ENCODE peak calls at places on chromosome 13, in four cellular contexts. Q is T-helper 1 cell; W is COR-L47; X is stimulated activated CD4-positive, alpha-beta T cell treated with anti-CD3 and anti-CD28 coated beads, Interleukin-2, amount 100 ng/mL, for 48 hours. U is an unnamed sample.

GRCh38 chr13:113298001-113298945 is 1.2 kb downstream of the LAMP1 start:
- DNase-seq in Q (no peak), W (no peak), X (no peak), U (no peak)

GRCh38 chr13:43663474-43664090 is 123.2 kb downstream of the ENOX1 start:
- DNase-seq in Q (no peak), W (no peak), X (no peak), U (no peak)

GRCh38 chr13:31413531-31413930 is 213.8 kb downstream of the B3GLCT start:
- DNase-seq in Q (no peak), W (no peak), X (no peak), U (no peak)

GRCh38 chr13:75458696-75459422 is 23.1 kb downstream of the TBC1D4 start:
- DNase-seq in Q (no peak), W (peak; percentile 82), X (no peak), U (no peak)

GRCh38 chr13:93723316-93723715 is 496.7 kb downstream of the GPC6 start:
- DNase-seq in Q (no peak), W (no peak), X (no peak), U (no peak)

GRCh38 chr13:50894042-50894441 is 15.5 kb upstream of the RNASEH2B start:
- DNase-seq in Q (no peak), W (no peak), X (no peak), U (no peak)

GRCh38 chr13:52969373-52969772 is 59.2 kb upstream of the OLFM4 start:
- DNase-seq in Q (no peak), W (no peak), X (no peak), U (no peak)

GRCh38 chr13:80086304-80086721 is 254.6 kb downstream of the SPRY2 start:
- DNase-seq in Q (no peak), W (no peak), X (no peak), U (no peak)

GRCh38 chr13:92769064-92769463 is 457.5 kb upstream of the GPC6 start:
- DNase-seq in Q (no peak), W (no peak), X (no peak), U (no peak)

GRCh38 chr13:113782472-113782871 is 23.4 kb downstream of the TMEM255B start:
- DNase-seq in Q (no peak), W (no peak), X (no peak), U (no peak)

GRCh38 chr13:113153810-113154748 is 4.4 kb upstream of the PROZ start:
- DNase-seq in Q (peak; percentile 65), W (peak; percentile 71), X (peak; percentile 49), U (peak; percentile 52)

GRCh38 chr13:28531195-28531955 is 36.4 kb upstream of the FLT1 start:
- DNase-seq in Q (no peak), W (no peak), X (no peak), U (no peak)

GRCh38 chr13:79642596-79642995 is 161.6 kb downstream of the NDFIP2 start:
- DNase-seq in Q (no peak), W (no peak), X (no peak), U (no peak)